ENCODE peak calls at places on chromosomes 4 and X, in five cellular contexts. B, C, X, P and Z are unnamed samples.

GRCh38 chrX:84865113-84865512 is 138.6 kb upstream of the APOOL start:
- DNase-seq in X (no peak), C (no peak), B (peak), P (no peak), Z (no peak)

GRCh38 chrX:27565992-27566391 is 24.2 kb upstream of the DCAF8L2 start:
- DNase-seq in B (no peak), X (no peak), P (no peak), C (no peak), Z (no peak)

GRCh38 chr4:136319789-136320470 is 1212.4 kb downstream of the PCDH18 start:
- DNase-seq in B (peak), C (no peak), X (no peak), P (no peak), Z (no peak)

GRCh38 chrX:129534816-129535578 is 5.1 kb upstream of the OCRL start:
- DNase-seq in B (peak), C (no peak), P (no peak), X (no peak), Z (no peak)

GRCh38 chrX:12657433-12657832 is 133.8 kb upstream of the PRPS2 start:
- DNase-seq in P (no peak), C (no peak), X (no peak), B (no peak), Z (no peak)

GRCh38 chrX:48511561-48511960 is 2.8 kb downstream of the PORCN start:
- DNase-seq in C (no peak), X (no peak), P (no peak), B (no peak), Z (no peak)

GRCh38 chr4:2862528-2862927 is 18.9 kb downstream of the ADD1 start:
- DNase-seq in B (peak), X (no peak), C (no peak), P (no peak), Z (no peak)

GRCh38 chr4:39181520-39181904 is 817 bp upstream of the WDR19 start:
- DNase-seq in X (peak), B (no peak), P (no peak), C (no peak), Z (no peak)

GRCh38 chr4:24607338-24607737 is 23.0 kb upstream of the DHX15 start:
- DNase-seq in X (no peak), P (no peak), B (no peak), C (no peak), Z (no peak)

GRCh38 chr4:132642196-132642817 is 506.8 kb upstream of the PCDH10 start:
- DNase-seq in P (no peak), C (no peak), X (peak), B (peak), Z (no peak)

GRCh38 chr4:122890142-122890769 is 32.1 kb downstream of the NUDT6 start:
- DNase-seq in C (no peak), P (no peak), B (peak), X (no peak), Z (no peak)

GRCh38 chr4:2280531-2281300 is 18.8 kb upstream of the MXD4 start:
- DNase-seq in B (no peak), P (no peak), C (no peak), X (no peak), Z (no peak)

GRCh38 chr4:162509333-162509732 is 345.5 kb upstream of the FSTL5 start:
- DNase-seq in P (no peak), C (no peak), X (no peak), B (no peak), Z (no peak)

GRCh38 chrX:31715675-31716074 is 643.8 kb upstream of the FTHL17 start:
- DNase-seq in P (no peak), B (peak), C (no peak), X (no peak), Z (no peak)

GRCh38 chr4:6270691-6271121 is 1.1 kb downstream of the WFS1 start:
- DNase-seq in P (no peak), B (no peak), X (no peak), C (no peak), Z (no peak)
- H3K4me3 ChIP-seq in P (peak), B (no peak), X (no peak), C (peak), Z (peak)

GRCh38 chrX:37910186-37910585 is 62.8 kb upstream of the DYNLT3 start:
- DNase-seq in C (no peak), P (no peak), X (no peak), B (no peak), Z (no peak)

GRCh38 chrX:37906357-37906756 is 59.0 kb upstream of the DYNLT3 start:
- DNase-seq in B (no peak), X (no peak), C (no peak), P (no peak), Z (no peak)

GRCh38 chrX:37904833-37905232 is 57.5 kb upstream of the DYNLT3 start:
- DNase-seq in P (no peak), X (no peak), C (no peak), B (no peak), Z (no peak)

GRCh38 chrX:37905436-37906147 is 58.2 kb upstream of the DYNLT3 start:
- DNase-seq in X (no peak), P (no peak), B (no peak), C (no peak), Z (no peak)
- H3K4me3 ChIP-seq in X (no peak), P (no peak), B (no peak), C (peak), Z (peak)

GRCh38 chr4:87304659-87305277 is 17.9 kb downstream of the HSD17B13 start:
- DNase-seq in C (no peak), B (peak), P (no peak), X (no peak), Z (no peak)
- H3K4me3 ChIP-seq in C (no peak), B (peak), P (no peak), X (no peak), Z (no peak)

DNA sequence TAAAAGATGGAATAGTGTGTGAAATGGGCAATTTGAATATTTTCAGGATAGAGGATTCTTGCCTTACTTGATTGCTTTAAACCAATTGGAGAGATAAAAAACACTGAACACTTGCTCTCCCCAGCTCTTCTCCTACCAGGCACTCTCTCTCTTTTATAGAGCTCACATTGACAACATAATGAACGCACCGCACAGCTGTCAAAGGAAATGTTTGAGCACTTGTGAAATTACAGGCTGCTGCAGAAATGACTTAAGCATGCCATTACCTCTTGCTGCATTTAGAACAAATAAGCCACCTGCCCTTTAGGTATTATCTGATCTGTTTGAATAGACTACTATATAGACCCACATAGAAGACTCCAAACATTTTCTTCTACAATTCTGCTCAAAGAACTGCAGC is 227.7 kb downstream of the C4orf33 start:
- DNase-seq in X (no peak), C (no peak), P (no peak), B (no peak), Z (no peak)
- H3K4me3 ChIP-seq in X (no peak), C (no peak), P (no peak), B (no peak), Z (no peak)

GRCh38 chr4:94934864-94935263 is 177.1 kb downstream of the BMPR1B start:
- DNase-seq in P (no peak), X (no peak), B (peak), C (no peak), Z (no peak)
- H3K4me3 ChIP-seq in P (no peak), X (no peak), B (no peak), C (no peak), Z (no peak)

GRCh38 chr4:154490261-154490588 is 1.4 kb downstream of the DCHS2 start:
- DNase-seq in C (no peak), B (no peak), P (no peak), X (no peak), Z (no peak)

GRCh38 chr4:154489558-154490260 is 1.9 kb downstream of the DCHS2 start:
- DNase-seq in P (no peak), X (no peak), B (no peak), C (no peak), Z (peak)

GRCh38 chr4:154491731-154492249 is at the start of gene DCHS2:
- DNase-seq in B (no peak), C (no peak), X (no peak), P (no peak), Z (peak)

GRCh38 chr4:154491341-154491679 is 289 bp downstream of the DCHS2 start:
- DNase-seq in B (peak), P (no peak), X (no peak), C (no peak), Z (no peak)

GRCh38 chr4:154490589-154491340 is 834 bp downstream of the DCHS2 start:
- DNase-seq in C (no peak), P (no peak), X (no peak), B (no peak), Z (peak)
- H3K4me3 ChIP-seq in C (peak), P (no peak), X (no peak), B (peak), Z (peak)

GRCh38 chr4:785332-786073 is 40.4 kb downstream of the CPLX1 start:
- DNase-seq in C (no peak), P (no peak), X (no peak), B (no peak), Z (no peak)

GRCh38 chr4:787561-787981 is 38.4 kb downstream of the CPLX1 start:
- DNase-seq in C (no peak), B (no peak), P (no peak), X (no peak), Z (no peak)

GRCh38 chr4:786074-786741 is 39.7 kb downstream of the CPLX1 start:
- DNase-seq in X (no peak), B (no peak), C (no peak), P (no peak), Z (peak)

GRCh38 chr4:788006-788635 is 37.8 kb downstream of the CPLX1 start:
- DNase-seq in P (no peak), C (no peak), X (no peak), B (no peak), Z (no peak)

DNA sequence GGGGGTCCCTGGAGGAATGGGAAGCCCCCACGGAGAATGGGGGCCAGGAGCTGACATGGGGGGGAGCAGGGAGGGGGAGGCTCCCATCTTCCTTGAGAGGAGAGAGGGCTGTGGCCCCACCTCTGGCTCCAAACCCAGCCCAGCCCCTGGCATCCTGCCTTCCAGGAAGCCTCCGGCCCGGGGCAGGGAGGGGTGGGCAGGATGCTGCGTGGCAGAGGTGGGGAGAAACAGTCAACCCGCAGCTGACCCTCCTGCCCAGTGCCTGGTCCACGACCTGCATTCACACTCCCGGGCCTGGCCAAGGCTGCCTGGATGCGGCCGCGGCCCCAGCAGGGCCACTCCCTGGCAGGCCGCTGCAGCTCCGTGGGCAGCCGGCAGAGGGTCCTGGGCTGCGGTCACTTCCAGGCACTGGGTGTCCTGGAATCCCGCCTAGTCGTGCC is 39.0 kb downstream of the CPLX1 start:
- DNase-seq in B (no peak), P (no peak), C (no peak), X (no peak), Z (no peak)
- H3K4me3 ChIP-seq in B (no peak), P (no peak), C (peak), X (no peak), Z (no peak)